ENCODE peak calls at places on chromosomes 13 and 19, in ten cellular contexts. S, Z, F, T, A, W, Q, O, X and G are unnamed samples.

GRCh38 chr13:91169641-91170040 is 177.8 kb upstream of the MIR17HG start:
- DNase-seq in S (no peak), Z (no peak), F (no peak), T (no peak), A (no peak), W (no peak), Q (no peak), O (no peak), X (no peak), G (no peak)

GRCh38 chr13:100306444-100306999 is 217.6 kb downstream of the PCCA start:
- DNase-seq in S (no peak), Z (peak; percentile 9), F (no peak), T (no peak), A (no peak), W (no peak), Q (no peak), O (no peak), X (no peak), G (no peak)

GRCh38 chr19:52398091-52398461 is 427 bp downstream of the ZNF528 start:
- DNase-seq in S (peak; percentile 31), Z (peak; percentile 3), F (no peak), T (no peak), A (no peak), W (peak; percentile 8), Q (no peak), O (peak; percentile 44), X (no peak), G (peak; percentile 5)

GRCh38 chr13:37681295-37682032 is 82.9 kb upstream of the POSTN start:
- DNase-seq in S (no peak), Z (no peak), F (no peak), T (no peak), A (no peak), W (no peak), Q (no peak), O (no peak), X (no peak), G (no peak)

GRCh38 chr13:45728759-45729158 is 26.6 kb downstream of the CBY2 start:
- DNase-seq in S (peak; percentile 22), Z (peak; percentile 46), F (peak; percentile 45), T (no peak), A (peak; percentile 91), W (no peak), Q (no peak), O (no peak), X (no peak), G (no peak)

GRCh38 chr13:82176761-82177160 is 1705.5 kb downstream of the SLITRK1 start:
- DNase-seq in S (no peak), Z (no peak), F (no peak), T (no peak), A (no peak), W (no peak), Q (no peak), O (no peak), X (no peak), G (no peak)

GRCh38 chr13:46575843-46576242 is 22.9 kb downstream of the LRCH1 start:
- DNase-seq in S (no peak), Z (peak; percentile 54), F (no peak), T (no peak), A (no peak), W (no peak), Q (peak; percentile 41), O (no peak), X (no peak), G (no peak)

GRCh38 chr13:113147206-113147605 is 11.2 kb upstream of the PROZ start:
- DNase-seq in S (no peak), Z (no peak), F (no peak), T (no peak), A (no peak), W (no peak), Q (no peak), O (no peak), X (no peak), G (no peak)

GRCh38 chr19:35132254-35132653 is 2.6 kb downstream of the LGI4 start:
- DNase-seq in S (no peak), Z (no peak), F (no peak), T (no peak), A (no peak), W (no peak), Q (no peak), O (no peak), X (no peak), G (no peak)
- H3K4me1 ChIP-seq in S (peaks cover 38% of the 10 kb centered on the region), Z (peaks cover 20% of the 10 kb centered on the region), F (no peaks in the 10 kb centered on the region), T (peaks cover 15% of the 10 kb centered on the region), A (no peaks in the 10 kb centered on the region), W (peaks cover 22% of the 10 kb centered on the region), Q (no peaks in the 10 kb centered on the region), O (no peaks in the 10 kb centered on the region), X (no peaks in the 10 kb centered on the region), G (peaks cover 22% of the 10 kb centered on the region)

GRCh38 chr13:43127103-43127817 is 103.9 kb downstream of the DNAJC15 start:
- DNase-seq in S (no peak), Z (no peak), F (no peak), T (no peak), A (peak; percentile 86), W (no peak), Q (no peak), O (no peak), X (no peak), G (no peak)

GRCh38 chr13:43127827-43128226 is 104.4 kb downstream of the DNAJC15 start:
- DNase-seq in S (no peak), Z (no peak), F (no peak), T (no peak), A (no peak), W (no peak), Q (no peak), O (no peak), X (no peak), G (no peak)

GRCh38 chr13:43128504-43128929 is 105.1 kb downstream of the DNAJC15 start:
- DNase-seq in S (no peak), Z (no peak), F (no peak), T (no peak), A (no peak), W (peak; percentile 22), Q (no peak), O (peak; percentile 52), X (no peak), G (no peak)

GRCh38 chr13:43129511-43130130 is 106.2 kb downstream of the DNAJC15 start:
- DNase-seq in S (no peak), Z (no peak), F (no peak), T (no peak), A (no peak), W (no peak), Q (no peak), O (no peak), X (no peak), G (no peak)

GRCh38 chr13:43129021-43129420 is 105.6 kb downstream of the DNAJC15 start:
- DNase-seq in S (no peak), Z (no peak), F (no peak), T (no peak), A (no peak), W (no peak), Q (no peak), O (no peak), X (no peak), G (no peak)
- H3K4me1 ChIP-seq in S (peaks cover 16% of the 10 kb centered on the region), Z (peaks cover 46% of the 10 kb centered on the region), F (peaks cover 8% of the 10 kb centered on the region), T (no peaks in the 10 kb centered on the region), A (peaks cover 18% of the 10 kb centered on the region), W (no peaks in the 10 kb centered on the region), Q (no peaks in the 10 kb centered on the region), O (no peaks in the 10 kb centered on the region), X (peaks cover 3% of the 10 kb centered on the region), G (no peaks in the 10 kb centered on the region)

GRCh38 chr19:46347572-46347883 is 641 bp downstream of the PPP5C start:
- DNase-seq in S (no peak), Z (no peak), F (no peak), T (no peak), A (no peak), W (no peak), Q (no peak), O (no peak), X (no peak), G (no peak)

GRCh38 chr19:46350029-46350757 is 3.3 kb downstream of the PPP5C start:
- DNase-seq in S (no peak), Z (no peak), F (no peak), T (no peak), A (no peak), W (no peak), Q (no peak), O (peak; percentile 48), X (no peak), G (no peak)

GRCh38 chr19:46346821-46347571 is at the start of gene PPP5C:
- DNase-seq in S (peak; percentile 98), Z (peak; percentile 97), F (peak; percentile 89), T (peak; percentile 95), A (peak; percentile 98), W (peak; percentile 95), Q (peak; percentile 83), O (peak; percentile 94), X (peak; percentile 84), G (peak; percentile 96)

GRCh38 chr19:46349311-46349993 is 2.6 kb downstream of the PPP5C start:
- DNase-seq in S (no peak), Z (peak; percentile 28), F (no peak), T (peak; percentile 48), A (no peak), W (no peak), Q (no peak), O (peak; percentile 30), X (no peak), G (no peak)

GRCh38 chr19:46347985-46348384 is 1.1 kb downstream of the PPP5C start:
- DNase-seq in S (no peak), Z (no peak), F (no peak), T (no peak), A (no peak), W (no peak), Q (no peak), O (no peak), X (no peak), G (no peak)
- H3K4me1 ChIP-seq in S (peaks cover 32% of the 10 kb centered on the region), Z (peaks cover 13% of the 10 kb centered on the region), F (peaks cover 35% of the 10 kb centered on the region), T (peaks cover 53% of the 10 kb centered on the region), A (peaks cover 6% of the 10 kb centered on the region), W (peaks cover 43% of the 10 kb centered on the region), Q (peaks cover 7% of the 10 kb centered on the region), O (peaks cover 3% of the 10 kb centered on the region), X (peaks cover 50% of the 10 kb centered on the region), G (peaks cover 62% of the 10 kb centered on the region)

GRCh38 chr19:861099-861755 is 1.8 kb downstream of the CFD start:
- DNase-seq in S (no peak), Z (no peak), F (no peak), T (no peak), A (no peak), W (no peak), Q (no peak), O (no peak), X (no peak), G (no peak)

GRCh38 chr19:862529-863304 is 3.3 kb downstream of the CFD start:
- DNase-seq in S (peak; percentile 65), Z (peak; percentile 79), F (no peak), T (peak; percentile 86), A (peak; percentile 86), W (peak; percentile 63), Q (peak; percentile 67), O (peak; percentile 81), X (peak; percentile 82), G (peak; percentile 71)

GRCh38 chr19:861756-862528 is 2.5 kb downstream of the CFD start:
- DNase-seq in S (peak; percentile 57), Z (peak; percentile 68), F (peak; percentile 63), T (peak; percentile 78), A (peak; percentile 89), W (no peak), Q (no peak), O (peak; percentile 72), X (peak; percentile 53), G (peak; percentile 51)

GRCh38 chr19:860481-861098 is 1.1 kb downstream of the CFD start:
- DNase-seq in S (peak; percentile 93), Z (peak; percentile 71), F (peak; percentile 73), T (peak; percentile 85), A (peak; percentile 61), W (peak; percentile 82), Q (peak; percentile 60), O (peak; percentile 76), X (peak; percentile 62), G (peak; percentile 67)

DNA sequence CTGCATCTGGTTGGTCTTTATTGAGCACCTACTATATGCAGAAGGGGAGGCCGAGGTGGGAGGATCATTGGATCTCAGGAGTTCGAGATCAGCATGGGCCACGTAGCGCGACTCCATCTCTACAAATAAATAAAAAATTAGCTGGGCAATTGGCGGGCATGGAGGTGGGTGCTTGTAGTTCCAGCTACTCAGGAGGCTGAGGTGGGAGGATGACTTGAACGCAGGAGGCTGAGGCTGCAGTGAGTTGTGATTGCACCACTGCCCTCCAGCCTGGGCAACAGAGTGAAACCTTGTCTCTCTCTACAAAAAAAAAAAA is 3.8 kb downstream of the CFD start:
- DNase-seq in S (no peak), Z (no peak), F (no peak), T (no peak), A (no peak), W (no peak), Q (no peak), O (no peak), X (no peak), G (no peak)
- H3K4me1 ChIP-seq in S (peaks cover 5% of the 10 kb centered on the region), Z (no peaks in the 10 kb centered on the region), F (peaks cover 32% of the 10 kb centered on the region), T (peaks cover 22% of the 10 kb centered on the region), A (no peaks in the 10 kb centered on the region), W (peaks cover 9% of the 10 kb centered on the region), Q (peaks cover 10% of the 10 kb centered on the region), O (no peaks in the 10 kb centered on the region), X (peaks cover 30% of the 10 kb centered on the region), G (peaks cover 27% of the 10 kb centered on the region)